ENCODE peak calls at places on chromosomes 13 and 19, in eight cellular contexts. One of them, this sample, is unnamed. For H3K4me1, the result is how much of the 10 kb centered on the place peaks cover.

GRCh38 chr19:23525265-23525862 is 130.1 kb upstream of the ZNF91 start:
- DNase-seq in GM23338: peak
- DNase-seq in lower lobe of right lung: no peak
- DNase-seq in effector memory CD4-positive, alpha-beta T cell: no peak
- DNase-seq in A549: no peak
- DNase-seq in fibroblast of lung: no peak
- DNase-seq in left ventricle myocardium inferior: no peak
- DNase-seq in breast epithelium: no peak
- DNase-seq in this sample: no peak

GRCh38 chr19:12783226-12783848 is 7.9 kb upstream of the JUNB start:
- DNase-seq in A549: no peak
- DNase-seq in lower lobe of right lung: no peak
- DNase-seq in fibroblast of lung: no peak
- DNase-seq in GM23338: peak
- DNase-seq in breast epithelium: no peak
- DNase-seq in left ventricle myocardium inferior: no peak
- DNase-seq in effector memory CD4-positive, alpha-beta T cell: no peak
- DNase-seq in this sample: peak

GRCh38 chr19:1997353-1998233 is 17.9 kb downstream of the BTBD2 start:
- DNase-seq in fibroblast of lung: no peak
- DNase-seq in left ventricle myocardium inferior: no peak
- DNase-seq in A549: no peak
- DNase-seq in lower lobe of right lung: no peak
- DNase-seq in GM23338: no peak
- DNase-seq in effector memory CD4-positive, alpha-beta T cell: no peak
- DNase-seq in breast epithelium: no peak
- DNase-seq in this sample: no peak

GRCh38 chr19:18239303-18239702 is 13.1 kb upstream of the PDE4C start:
- DNase-seq in lower lobe of right lung: no peak
- DNase-seq in GM23338: peak
- DNase-seq in fibroblast of lung: no peak
- DNase-seq in left ventricle myocardium inferior: no peak
- DNase-seq in A549: no peak
- DNase-seq in effector memory CD4-positive, alpha-beta T cell: no peak
- DNase-seq in breast epithelium: no peak
- DNase-seq in this sample: no peak

GRCh38 chr19:28327905-28328304 is 885.0 kb downstream of the UQCRFS1 start:
- DNase-seq in GM23338: no peak
- DNase-seq in lower lobe of right lung: no peak
- DNase-seq in effector memory CD4-positive, alpha-beta T cell: no peak
- DNase-seq in breast epithelium: no peak
- DNase-seq in left ventricle myocardium inferior: no peak
- DNase-seq in A549: no peak
- DNase-seq in fibroblast of lung: no peak
- DNase-seq in this sample: no peak

GRCh38 chr19:6236310-6237291 is 43.2 kb downstream of the MLLT1 start:
- DNase-seq in left ventricle myocardium inferior: peak
- DNase-seq in lower lobe of right lung: peak
- DNase-seq in A549: no peak
- DNase-seq in effector memory CD4-positive, alpha-beta T cell: no peak
- DNase-seq in GM23338: peak
- DNase-seq in fibroblast of lung: no peak
- DNase-seq in breast epithelium: peak
- DNase-seq in this sample: no peak

GRCh38 chr19:17749912-17750317 is 1.4 kb upstream of the FCHO1 start:
- DNase-seq in GM23338: no peak
- DNase-seq in A549: no peak
- DNase-seq in left ventricle myocardium inferior: no peak
- DNase-seq in fibroblast of lung: no peak
- DNase-seq in lower lobe of right lung: no peak
- DNase-seq in breast epithelium: no peak
- DNase-seq in effector memory CD4-positive, alpha-beta T cell: no peak
- DNase-seq in this sample: no peak

GRCh38 chr19:27833031-27833430 is 1379.9 kb downstream of the UQCRFS1 start:
- DNase-seq in A549: no peak
- DNase-seq in breast epithelium: no peak
- DNase-seq in effector memory CD4-positive, alpha-beta T cell: no peak
- DNase-seq in lower lobe of right lung: no peak
- DNase-seq in left ventricle myocardium inferior: no peak
- DNase-seq in fibroblast of lung: no peak
- DNase-seq in GM23338: no peak
- DNase-seq in this sample: no peak

GRCh38 chr19:29446331-29446730 is 79.5 kb upstream of the VSTM2B start:
- DNase-seq in breast epithelium: no peak
- DNase-seq in GM23338: no peak
- DNase-seq in fibroblast of lung: no peak
- DNase-seq in A549: no peak
- DNase-seq in effector memory CD4-positive, alpha-beta T cell: no peak
- DNase-seq in lower lobe of right lung: no peak
- DNase-seq in left ventricle myocardium inferior: no peak
- DNase-seq in this sample: no peak

GRCh38 chr13:19596086-19596485 is 34.8 kb upstream of the TPTE2 start:
- DNase-seq in GM23338: no peak
- DNase-seq in breast epithelium: no peak
- DNase-seq in lower lobe of right lung: no peak
- DNase-seq in left ventricle myocardium inferior: no peak
- DNase-seq in effector memory CD4-positive, alpha-beta T cell: no peak
- DNase-seq in fibroblast of lung: no peak
- DNase-seq in A549: no peak
- DNase-seq in this sample: no peak

GRCh38 chr19:45217193-45217956 is 27.8 kb downstream of the EXOC3L2 start:
- DNase-seq in A549: no peak
- DNase-seq in GM23338: peak
- DNase-seq in breast epithelium: no peak
- DNase-seq in left ventricle myocardium inferior: no peak
- DNase-seq in effector memory CD4-positive, alpha-beta T cell: no peak
- DNase-seq in fibroblast of lung: peak
- DNase-seq in lower lobe of right lung: no peak
- DNase-seq in this sample: no peak

GRCh38 chr19:49910179-49910578 is 13.5 kb upstream of the IL4I1 start:
- DNase-seq in left ventricle myocardium inferior: no peak
- DNase-seq in breast epithelium: no peak
- DNase-seq in lower lobe of right lung: no peak
- DNase-seq in A549: no peak
- DNase-seq in GM23338: no peak
- DNase-seq in fibroblast of lung: no peak
- DNase-seq in effector memory CD4-positive, alpha-beta T cell: no peak
- DNase-seq in this sample: no peak
- H3K4me1 ChIP-seq in left ventricle myocardium inferior: under half
- H3K4me1 ChIP-seq in breast epithelium: under half
- H3K4me1 ChIP-seq in lower lobe of right lung: under half
- H3K4me1 ChIP-seq in A549: under half
- H3K4me1 ChIP-seq in GM23338: under half
- H3K4me1 ChIP-seq in fibroblast of lung: under half
- H3K4me1 ChIP-seq in effector memory CD4-positive, alpha-beta T cell: under half
- H3K4me1 ChIP-seq in this sample: under half

DNA sequence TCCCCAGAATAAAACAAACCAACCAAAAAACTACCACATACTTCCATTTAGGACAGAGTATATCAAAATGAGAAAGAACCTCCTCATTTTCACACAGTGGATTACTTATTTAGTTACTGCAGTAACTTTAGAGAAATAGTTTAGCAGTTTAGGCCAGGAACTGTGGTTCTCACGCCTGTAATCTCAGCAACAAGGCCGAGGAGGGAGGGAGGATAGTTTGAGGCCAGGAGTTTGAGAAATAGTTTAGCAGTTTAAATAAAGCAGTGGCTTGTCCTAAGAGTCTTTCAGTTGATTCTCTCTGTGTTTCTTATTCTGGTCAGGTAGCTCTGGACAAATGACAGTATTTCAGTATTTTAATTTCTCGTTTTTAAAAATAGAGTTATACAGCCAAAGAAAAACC is 9.4 kb downstream of the HMGB1 start:
- DNase-seq in GM23338: no peak
- DNase-seq in fibroblast of lung: no peak
- DNase-seq in effector memory CD4-positive, alpha-beta T cell: no peak
- DNase-seq in breast epithelium: no peak
- DNase-seq in left ventricle myocardium inferior: no peak
- DNase-seq in lower lobe of right lung: no peak
- DNase-seq in A549: no peak
- DNase-seq in this sample: no peak
- H3K4me1 ChIP-seq in GM23338: under half
- H3K4me1 ChIP-seq in fibroblast of lung: under half
- H3K4me1 ChIP-seq in effector memory CD4-positive, alpha-beta T cell: under half
- H3K4me1 ChIP-seq in breast epithelium: under half
- H3K4me1 ChIP-seq in left ventricle myocardium inferior: under half
- H3K4me1 ChIP-seq in lower lobe of right lung: under half
- H3K4me1 ChIP-seq in A549: under half
- H3K4me1 ChIP-seq in this sample: under half

GRCh38 chr13:51818771-51819511 is 15.0 kb upstream of the DHRS12 start:
- DNase-seq in GM23338: no peak
- DNase-seq in lower lobe of right lung: no peak
- DNase-seq in breast epithelium: no peak
- DNase-seq in fibroblast of lung: peak
- DNase-seq in A549: no peak
- DNase-seq in left ventricle myocardium inferior: no peak
- DNase-seq in effector memory CD4-positive, alpha-beta T cell: no peak
- DNase-seq in this sample: no peak
- H3K4me1 ChIP-seq in GM23338: under half
- H3K4me1 ChIP-seq in lower lobe of right lung: under half
- H3K4me1 ChIP-seq in breast epithelium: under half
- H3K4me1 ChIP-seq in fibroblast of lung: under half
- H3K4me1 ChIP-seq in A549: under half
- H3K4me1 ChIP-seq in left ventricle myocardium inferior: half or more
- H3K4me1 ChIP-seq in effector memory CD4-positive, alpha-beta T cell: half or more
- H3K4me1 ChIP-seq in this sample: under half

GRCh38 chr19:43762814-43763213 is 8.1 kb upstream of the SMG9 start:
- DNase-seq in fibroblast of lung: no peak
- DNase-seq in lower lobe of right lung: no peak
- DNase-seq in breast epithelium: no peak
- DNase-seq in effector memory CD4-positive, alpha-beta T cell: no peak
- DNase-seq in GM23338: no peak
- DNase-seq in A549: no peak
- DNase-seq in left ventricle myocardium inferior: no peak
- DNase-seq in this sample: no peak
- H3K4me1 ChIP-seq in fibroblast of lung: under half
- H3K4me1 ChIP-seq in lower lobe of right lung: under half
- H3K4me1 ChIP-seq in breast epithelium: under half
- H3K4me1 ChIP-seq in effector memory CD4-positive, alpha-beta T cell: under half
- H3K4me1 ChIP-seq in GM23338: under half
- H3K4me1 ChIP-seq in A549: half or more
- H3K4me1 ChIP-seq in left ventricle myocardium inferior: under half
- H3K4me1 ChIP-seq in this sample: under half

DNA sequence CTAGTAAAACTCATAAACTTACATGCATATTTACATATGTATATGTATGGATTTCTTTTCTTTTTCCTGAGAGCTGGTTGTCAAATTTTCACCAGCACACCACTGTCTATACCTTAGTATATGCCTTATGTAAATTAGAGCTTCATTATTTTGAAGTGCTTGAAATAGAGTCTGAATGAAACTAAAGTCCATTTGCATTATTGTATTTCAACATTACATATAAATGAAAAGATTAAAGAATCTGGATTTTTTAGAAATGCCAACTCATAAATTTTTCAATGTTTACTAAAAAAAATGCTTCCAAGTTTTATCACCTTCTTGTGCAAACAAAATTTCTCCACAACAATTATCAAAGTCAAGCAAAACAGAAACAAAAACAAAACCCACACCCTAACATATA is 18.5 kb downstream of the MED26 start:
- DNase-seq in GM23338: no peak
- DNase-seq in breast epithelium: no peak
- DNase-seq in left ventricle myocardium inferior: no peak
- DNase-seq in A549: no peak
- DNase-seq in lower lobe of right lung: no peak
- DNase-seq in fibroblast of lung: no peak
- DNase-seq in effector memory CD4-positive, alpha-beta T cell: no peak
- DNase-seq in this sample: no peak
- H3K4me1 ChIP-seq in GM23338: under half
- H3K4me1 ChIP-seq in breast epithelium: under half
- H3K4me1 ChIP-seq in left ventricle myocardium inferior: half or more
- H3K4me1 ChIP-seq in A549: under half
- H3K4me1 ChIP-seq in lower lobe of right lung: half or more
- H3K4me1 ChIP-seq in fibroblast of lung: under half
- H3K4me1 ChIP-seq in effector memory CD4-positive, alpha-beta T cell: under half
- H3K4me1 ChIP-seq in this sample: under half